ENCODE peak calls at places on chromosomes 1 and 21, in six cellular contexts. J is cardiac muscle cell, N is heart left ventricle, C is right atrium auricular region, E is mammary epithelial cell, W is body of pancreas. K is an unnamed sample.

GRCh38 chr1:56132520-56132919 is 446.8 kb downstream of the PLPP3 start:
- DNase-seq in W (no peak), N (no peak), E (no peak), C (no peak), J (no peak), K (no peak)

GRCh38 chr1:23984417-23985186 is 4.5 kb upstream of the SRSF10 start:
- DNase-seq in J (peak; percentile 84), E (peak; percentile 60), C (no peak), N (no peak), W (peak; percentile 38), K (peak; percentile 91)

GRCh38 chr21:42565886-42566523 is 52.4 kb downstream of the SLC37A1 start:
- DNase-seq in N (peak; percentile 11), C (no peak), J (no peak), E (no peak), W (peak; percentile 6), K (no peak)

GRCh38 chr1:147109041-147109440 is 63.2 kb downstream of the PRKAB2 start:
- DNase-seq in J (no peak), N (no peak), C (no peak), E (no peak), W (no peak), K (no peak)

GRCh38 chr1:171081220-171081993 is 9.3 kb upstream of the FMO3 start:
- DNase-seq in C (no peak), J (peak; percentile 83), E (peak; percentile 9), W (no peak), N (no peak), K (peak; percentile 41)

GRCh38 chr1:19367584-19368041 is 55.5 kb downstream of the SLC66A1 start:
- DNase-seq in E (peak; percentile 84), W (no peak), N (no peak), J (peak; percentile 29), C (no peak), K (no peak)

GRCh38 chr1:151799179-151800022 is 5.8 kb downstream of the LINGO4 start:
- DNase-seq in J (no peak), E (no peak), N (no peak), W (no peak), C (no peak), K (no peak)

GRCh38 chr1:36991551-36991950 is 42.8 kb downstream of the GRIK3 start:
- DNase-seq in W (no peak), J (no peak), E (no peak), C (no peak), N (no peak), K (no peak)

GRCh38 chr1:54121482-54122130 is 31.2 kb downstream of the CDCP2 start:
- DNase-seq in C (peak; percentile 83), E (peak; percentile 44), N (peak; percentile 82), W (peak; percentile 83), J (peak; percentile 88), K (peak; percentile 90)

GRCh38 chr1:202625416-202626360 is 84.6 kb downstream of the SYT2 start:
- DNase-seq in E (peak; percentile 17), W (peak; percentile 67), N (peak; percentile 77), C (peak; percentile 65), J (peak; percentile 81), K (peak; percentile 58)

GRCh38 chr1:240804475-240804874 is 192.5 kb upstream of the GREM2 start:
- DNase-seq in C (no peak), N (no peak), J (peak; percentile 53), W (no peak), E (no peak), K (peak; percentile 78)

GRCh38 chr1:235083589-235084323 is 44.9 kb downstream of the TOMM20 start:
- DNase-seq in W (peak; percentile 80), C (peak; percentile 92), N (peak; percentile 88), J (peak; percentile 96), E (peak; percentile 83), K (peak; percentile 92)

GRCh38 chr1:222404710-222405109 is 143.2 kb downstream of the HHIPL2 start:
- DNase-seq in J (no peak), E (no peak), N (no peak), C (no peak), W (no peak), K (no peak)

GRCh38 chr1:32219022-32219421 is 3.1 kb downstream of the TMEM234 start:
- DNase-seq in W (no peak), J (no peak), E (no peak), N (no peak), C (no peak), K (no peak)

GRCh38 chr1:45969866-45970265 is 162.6 kb downstream of the PIK3R3 start:
- DNase-seq in C (no peak), N (no peak), E (no peak), W (no peak), J (no peak), K (no peak)

GRCh38 chr1:112358798-112359408 is 37.1 kb upstream of the CTTNBP2NL start:
- DNase-seq in C (peak; percentile 92), W (peak; percentile 67), J (peak; percentile 87), E (peak; percentile 59), N (peak; percentile 75), K (peak; percentile 35)

GRCh38 chr1:60425528-60425927 is 352.0 kb upstream of the C1orf87 start:
- DNase-seq in C (no peak), N (no peak), E (no peak), W (no peak), J (peak; percentile 20), K (peak; percentile 3)

GRCh38 chr1:52814465-52814864 is 28.1 kb upstream of the ZYG11A start:
- DNase-seq in W (no peak), E (peak; percentile 68), C (no peak), J (no peak), N (no peak), K (peak; percentile 5)

GRCh38 chr1:81899214-81899613 is 98.5 kb downstream of the ADGRL2 start:
- DNase-seq in C (no peak), J (no peak), E (no peak), N (no peak), W (no peak), K (no peak)

GRCh38 chr1:74505889-74506288 is 6.5 kb downstream of the LRRC53 start:
- DNase-seq in E (no peak), C (no peak), W (no peak), J (no peak), N (no peak), K (no peak)
- H3K27ac ChIP-seq in E (no peak overlapping the region), C (no peak overlapping the region), W (no peak overlapping the region), J (no peak overlapping the region), N (no peak overlapping the region), K (no peak overlapping the region)

GRCh38 chr21:22125581-22125980 is 1127.4 kb downstream of the NCAM2 start:
- DNase-seq in N (no peak), E (no peak), C (no peak), W (no peak), J (no peak), K (no peak)
- H3K27ac ChIP-seq in N (no peak overlapping the region), E (no peak overlapping the region), C (no peak overlapping the region), W (no peak overlapping the region), J (no peak overlapping the region), K (no peak overlapping the region)

GRCh38 chr1:114558548-114558947 is 22.9 kb downstream of the BCAS2 start:
- DNase-seq in W (no peak), N (no peak), E (peak; percentile 13), C (no peak), J (peak; percentile 29), K (peak; percentile 11)
- H3K27ac ChIP-seq in W (no peak overlapping the region), N (no peak overlapping the region), E (no peak overlapping the region), C (no peak overlapping the region), J (no peak overlapping the region), K (no peak overlapping the region)

GRCh38 chr21:28257276-28257675 is 735.4 kb downstream of the LTN1 start:
- DNase-seq in C (no peak), J (peak; percentile 81), W (no peak), E (no peak), N (no peak), K (no peak)
- H3K27ac ChIP-seq in C (no peak overlapping the region), J (peak overlapping the region; percentile 93), W (peak overlapping the region; percentile 78), E (no peak overlapping the region), N (no peak overlapping the region), K (no peak overlapping the region)

GRCh38 chr1:217364220-217364619 is 266.7 kb downstream of the GPATCH2 start:
- DNase-seq in N (no peak), E (no peak), W (no peak), C (no peak), J (no peak), K (no peak)
- H3K27ac ChIP-seq in N (no peak overlapping the region), E (no peak overlapping the region), W (no peak overlapping the region), C (no peak overlapping the region), J (no peak overlapping the region), K (no peak overlapping the region)

GRCh38 chr1:77386276-77386675 is 104.5 kb downstream of the AK5 start:
- DNase-seq in E (no peak), N (no peak), W (no peak), J (no peak), C (no peak), K (no peak)

GRCh38 chr1:77388655-77389054 is 106.8 kb downstream of the AK5 start:
- DNase-seq in N (no peak), C (no peak), J (peak; percentile 47), W (no peak), E (no peak), K (peak; percentile 35)

GRCh38 chr1:77385551-77385950 is 103.7 kb downstream of the AK5 start:
- DNase-seq in C (no peak), N (no peak), E (no peak), W (no peak), J (no peak), K (no peak)

GRCh38 chr1:77383236-77383635 is 101.4 kb downstream of the AK5 start:
- DNase-seq in E (no peak), N (no peak), W (no peak), J (no peak), C (no peak), K (no peak)

DNA sequence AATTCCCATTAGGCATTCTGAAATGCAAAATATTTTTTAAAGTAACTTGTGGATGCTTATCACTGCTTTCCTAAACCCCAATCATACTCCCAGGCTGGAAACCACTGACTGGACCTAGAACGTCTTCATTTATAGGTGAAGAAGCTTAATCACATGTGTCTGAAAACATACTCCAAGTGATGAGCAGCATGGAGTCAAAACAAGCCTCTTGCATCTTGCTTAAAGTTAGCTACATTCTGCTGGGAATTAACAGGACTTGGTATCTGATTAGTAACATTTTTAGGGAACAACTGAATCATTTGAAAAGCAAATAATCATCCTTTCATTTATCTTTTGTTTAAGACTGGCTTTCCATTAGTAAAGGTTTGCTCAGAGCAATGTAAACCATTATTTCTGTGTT is 105.7 kb downstream of the AK5 start:
- DNase-seq in C (no peak), W (no peak), N (no peak), J (no peak), E (no peak), K (no peak)
- H3K27ac ChIP-seq in C (no peak overlapping the region), W (no peak overlapping the region), N (no peak overlapping the region), J (no peak overlapping the region), E (no peak overlapping the region), K (no peak overlapping the region)

GRCh38 chr1:183870351-183871077 is 65.6 kb downstream of the RGL1 start:
- DNase-seq in W (no peak), E (no peak), N (peak; percentile 76), J (no peak), C (peak; percentile 87), K (peak; percentile 22)
- H3K27ac ChIP-seq in W (peak overlapping the region; percentile 48), E (no peak overlapping the region), N (peak overlapping the region; percentile 82), J (peak overlapping the region; percentile 58), C (peak overlapping the region; percentile 72), K (peak overlapping the region; percentile 49)

DNA sequence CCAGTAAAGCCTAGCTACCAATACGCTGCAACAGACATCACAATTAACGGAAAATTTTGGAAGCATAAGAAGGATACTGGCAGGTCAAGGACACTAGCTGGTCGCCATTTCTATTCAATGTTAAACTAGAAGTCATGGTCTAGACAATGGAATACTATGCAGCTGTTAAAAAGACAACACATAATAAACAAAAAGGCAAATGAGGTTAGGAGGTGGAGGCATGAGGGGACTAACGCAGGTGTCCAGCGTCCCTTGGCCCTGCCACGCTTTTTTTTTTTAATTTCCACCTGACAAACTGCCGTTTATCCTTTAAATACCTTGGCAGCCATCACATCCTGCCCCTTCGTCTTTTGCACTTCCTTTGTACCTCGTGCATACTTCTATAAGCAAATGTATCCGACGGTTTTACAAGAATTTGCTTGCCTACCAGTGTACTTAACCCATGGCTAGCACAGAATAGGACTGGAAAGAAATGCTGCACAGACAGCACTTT is 698 bp upstream of the SLC22A15 start:
- DNase-seq in W (no peak), J (no peak), E (no peak), N (no peak), C (no peak), K (no peak)
- H3K27ac ChIP-seq in W (peak overlapping the region; percentile 71), J (no peak overlapping the region), E (peak overlapping the region; percentile 81), N (peak overlapping the region; percentile 87), C (peak overlapping the region; percentile 84), K (peak overlapping the region; percentile 66)